ENCODE peak calls at places on chromosomes 6 and 20, in ten cellular contexts. L is lower leg skin; Y is stimulated activated CD8-positive, alpha-beta memory T cell treated with anti-CD3 and anti-CD28 coated beads, Interleukin-2, amount 100 ng/mL, for 1 hour; B is dermis blood vessel endothelial cell; V is AG09319; S is mesendoderm; O is memory B cell; D is HCEC 1CT; Q is Caki2; G is hepatocyte. E is an unnamed sample.
A peak's percentile ranks its signal among the peaks of the same experiment; 100 is the strongest.

GRCh38 chr6:26194774-26195375 is 107.6 kb downstream of the HFE start:
- DNase-seq in L (no peak), Y (no peak), B (peak; percentile 23), V (no peak), S (no peak), O (no peak), D (no peak), Q (no peak), G (no peak), E (no peak)

GRCh38 chr6:85449388-85449817 is 480 bp upstream of the NT5E start:
- DNase-seq in L (peak; percentile 85), Y (no peak), B (peak; percentile 50), V (no peak), S (peak; percentile 51), O (no peak), D (peak; percentile 82), Q (peak; percentile 79), G (no peak), E (no peak)

GRCh38 chr6:162344935-162345599 is 382.5 kb downstream of the PRKN start:
- DNase-seq in L (no peak), Y (no peak), B (no peak), V (no peak), S (no peak), O (no peak), D (no peak), Q (no peak), G (no peak), E (no peak)

GRCh38 chr20:10794765-10795164 is 121.0 kb upstream of the JAG1 start:
- DNase-seq in L (no peak), Y (no peak), B (no peak), V (no peak), S (no peak), O (no peak), D (no peak), Q (no peak), G (no peak), E (no peak)

GRCh38 chr6:126112171-126112632 is 125.9 kb downstream of the TRMT11 start:
- DNase-seq in L (no peak), Y (no peak), B (no peak), V (no peak), S (no peak), O (no peak), D (no peak), Q (no peak), G (peak; percentile 41), E (no peak)

GRCh38 chr6:112308476-112308875 is 38.7 kb upstream of the RFPL4B start:
- DNase-seq in L (no peak), Y (no peak), B (no peak), V (no peak), S (no peak), O (no peak), D (no peak), Q (no peak), G (no peak), E (no peak)

GRCh38 chr6:115078555-115078954 is 735.7 kb upstream of the HS3ST5 start:
- DNase-seq in L (no peak), Y (no peak), B (no peak), V (no peak), S (no peak), O (no peak), D (no peak), Q (no peak), G (no peak), E (no peak)

GRCh38 chr6:6395581-6396197 is 75.2 kb upstream of the F13A1 start:
- DNase-seq in L (no peak), Y (no peak), B (no peak), V (no peak), S (no peak), O (no peak), D (no peak), Q (no peak), G (no peak), E (no peak)

GRCh38 chr6:20969551-20969950 is 435.3 kb downstream of the CDKAL1 start:
- DNase-seq in L (no peak), Y (no peak), B (no peak), V (no peak), S (no peak), O (no peak), D (no peak), Q (no peak), G (no peak), E (no peak)

GRCh38 chr6:14770572-14770971 is 475.3 kb upstream of the JARID2 start:
- DNase-seq in L (no peak), Y (no peak), B (peak; percentile 4), V (peak; percentile 11), S (no peak), O (no peak), D (peak; percentile 58), Q (no peak), G (no peak), E (no peak)

GRCh38 chr6:12066297-12066696 is 54.2 kb downstream of the HIVEP1 start:
- DNase-seq in L (no peak), Y (no peak), B (peak; percentile 76), V (no peak), S (no peak), O (no peak), D (no peak), Q (no peak), G (no peak), E (no peak)

GRCh38 chr6:89862698-89863097 is 31.6 kb upstream of the GJA10 start:
- DNase-seq in L (no peak), Y (no peak), B (no peak), V (no peak), S (no peak), O (no peak), D (no peak), Q (no peak), G (no peak), E (no peak)

E was measured in LoVo.